ENCODE peak calls at places on chromosomes 11 and 22, in five cellular contexts. R is glutamatergic neuron, I is GM20000, H is progenitor cell of endocrine pancreas, S is tibial artery. C is an unnamed sample.
A peak's percentile ranks its signal among the peaks of the same experiment; 100 is the strongest.

GRCh38 chr22:44497218-44497903 is 672 bp downstream of the RTL6 start:
- DNase-seq in R (peak; percentile 28), I (no peak), H (no peak), S (no peak), C (no peak)

GRCh38 chr22:23204125-23204488 is 23.8 kb downstream of the BCR start:
- DNase-seq in R (no peak), I (no peak), H (no peak), S (no peak), C (no peak)

GRCh38 chr11:74449369-74449931 is 17.9 kb downstream of the KCNE3 start:
- DNase-seq in R (no peak), I (peak; percentile 68), H (no peak), S (peak; percentile 29), C (peak; percentile 40)

GRCh38 chr11:116492600-116492999 is 280.2 kb downstream of the BUD13 start:
- DNase-seq in R (no peak), I (no peak), H (no peak), S (no peak), C (no peak)

GRCh38 chr11:18650353-18650752 is 16.2 kb upstream of the SPTY2D1 start:
- DNase-seq in R (no peak), I (no peak), H (no peak), S (no peak), C (no peak)

GRCh38 chr11:102347526-102348331 is 715 bp downstream of the BIRC2 start:
- DNase-seq in R (no peak), I (peak; percentile 13), H (no peak), S (no peak), C (no peak)

GRCh38 chr11:105181100-105181499 is 41.5 kb upstream of the CARD18 start:
- DNase-seq in R (no peak), I (no peak), H (no peak), S (no peak), C (no peak)

GRCh38 chr11:47276923-47277322 is 7.0 kb downstream of the MADD start:
- DNase-seq in R (no peak), I (no peak), H (no peak), S (no peak), C (no peak)

GRCh38 chr11:83140691-83141455 is 16.1 kb upstream of the PCF11 start:
- DNase-seq in R (no peak), I (peak; percentile 39), H (no peak), S (no peak), C (no peak)

GRCh38 chr11:47033439-47033838 is 96.9 kb downstream of the CSTPP1 start:
- DNase-seq in R (no peak), I (no peak), H (no peak), S (no peak), C (no peak)

GRCh38 chr11:35418847-35419712 is at the start of gene SLC1A2:
- DNase-seq in R (peak; percentile 87), I (peak; percentile 22), H (peak; percentile 20), S (no peak), C (peak; percentile 33)

GRCh38 chr22:19143967-19144400 is 467 bp downstream of the ESS2 start:
- DNase-seq in R (no peak), I (peak; percentile 57), H (no peak), S (no peak), C (no peak)

GRCh38 chr11:70487763-70488162 is 89.4 kb downstream of the CTTN start:
- DNase-seq in R (no peak), I (no peak), H (no peak), S (no peak), C (no peak)

GRCh38 chr11:76623171-76623883 is 47.2 kb downstream of the LRRC32 start:
- DNase-seq in R (no peak), I (no peak), H (no peak), S (no peak), C (no peak)

GRCh38 chr11:29373725-29374124 is 643.1 kb downstream of the KCNA4 start:
- DNase-seq in R (no peak), I (no peak), H (no peak), S (no peak), C (no peak)

GRCh38 chr11:111406091-111406490 is 27.0 kb upstream of the POU2AF1 start:
- DNase-seq in R (no peak), I (no peak), H (no peak), S (no peak), C (no peak)

GRCh38 chr11:72160319-72160718 is 24.8 kb downstream of the FOLR3 start:
- DNase-seq in R (no peak), I (no peak), H (no peak), S (no peak), C (no peak)

GRCh38 chr11:16946477-16947282 is 67.5 kb downstream of the PLEKHA7 start:
- DNase-seq in R (no peak), I (peak; percentile 58), H (no peak), S (no peak), C (no peak)

GRCh38 chr11:13983081-13983751 is 20.7 kb downstream of the SPON1 start:
- DNase-seq in R (no peak), I (no peak), H (no peak), S (no peak), C (no peak)

GRCh38 chr11:36540998-36541397 is 26.8 kb upstream of the RAG1 start:
- DNase-seq in R (peak; percentile 34), I (peak; percentile 55), H (no peak), S (no peak), C (peak; percentile 66)

GRCh38 chr22:42332089-42332488 is 61.6 kb upstream of the TCF20 start:
- DNase-seq in R (no peak), I (no peak), H (no peak), S (no peak), C (no peak)

GRCh38 chr22:41943661-41944209 is 3.2 kb downstream of the CENPM start:
- DNase-seq in R (no peak), I (no peak), H (no peak), S (no peak), C (no peak)

GRCh38 chr22:40743740-40744139 is 64.5 kb downstream of the MCHR1 start:
- DNase-seq in R (no peak), I (no peak), H (no peak), S (no peak), C (no peak)

GRCh38 chr22:46971141-46971775 is 208.8 kb downstream of the TBC1D22A start:
- DNase-seq in R (no peak), I (no peak), H (no peak), S (no peak), C (peak; percentile 51)

GRCh38 chr22:45488764-45489370 is 13.8 kb upstream of the FBLN1 start:
- DNase-seq in R (no peak), I (no peak), H (no peak), S (no peak), C (no peak)

GRCh38 chr11:57674251-57674650 is 6.3 kb downstream of the ZDHHC5 start:
- DNase-seq in R (no peak), I (no peak), H (no peak), S (no peak), C (no peak)

GRCh38 chr11:57679396-57679795 is 11.5 kb downstream of the ZDHHC5 start:
- DNase-seq in R (no peak), I (no peak), H (no peak), S (no peak), C (no peak)

GRCh38 chr11:57681168-57681567 is 13.3 kb downstream of the ZDHHC5 start:
- DNase-seq in R (no peak), I (no peak), H (no peak), S (no peak), C (no peak)

GRCh38 chr11:57680552-57680874 is 12.6 kb downstream of the ZDHHC5 start:
- DNase-seq in R (no peak), I (no peak), H (no peak), S (no peak), C (no peak)

GRCh38 chr11:57675176-57675941 is 7.4 kb downstream of the ZDHHC5 start:
- DNase-seq in R (no peak), I (no peak), H (no peak), S (no peak), C (no peak)
- TF ChIP-seq CTCF in R (no peak), I (no peak), H (no peak), S (no peak), C (no peak)

GRCh38 chr11:121132211-121132976 is 31.4 kb downstream of the TECTA start:
- DNase-seq in R (no peak), I (no peak), H (no peak), S (no peak), C (no peak)
- TF ChIP-seq CTCF in R (no peak), I (no peak), H (no peak), S (no peak), C (no peak)

DNA sequence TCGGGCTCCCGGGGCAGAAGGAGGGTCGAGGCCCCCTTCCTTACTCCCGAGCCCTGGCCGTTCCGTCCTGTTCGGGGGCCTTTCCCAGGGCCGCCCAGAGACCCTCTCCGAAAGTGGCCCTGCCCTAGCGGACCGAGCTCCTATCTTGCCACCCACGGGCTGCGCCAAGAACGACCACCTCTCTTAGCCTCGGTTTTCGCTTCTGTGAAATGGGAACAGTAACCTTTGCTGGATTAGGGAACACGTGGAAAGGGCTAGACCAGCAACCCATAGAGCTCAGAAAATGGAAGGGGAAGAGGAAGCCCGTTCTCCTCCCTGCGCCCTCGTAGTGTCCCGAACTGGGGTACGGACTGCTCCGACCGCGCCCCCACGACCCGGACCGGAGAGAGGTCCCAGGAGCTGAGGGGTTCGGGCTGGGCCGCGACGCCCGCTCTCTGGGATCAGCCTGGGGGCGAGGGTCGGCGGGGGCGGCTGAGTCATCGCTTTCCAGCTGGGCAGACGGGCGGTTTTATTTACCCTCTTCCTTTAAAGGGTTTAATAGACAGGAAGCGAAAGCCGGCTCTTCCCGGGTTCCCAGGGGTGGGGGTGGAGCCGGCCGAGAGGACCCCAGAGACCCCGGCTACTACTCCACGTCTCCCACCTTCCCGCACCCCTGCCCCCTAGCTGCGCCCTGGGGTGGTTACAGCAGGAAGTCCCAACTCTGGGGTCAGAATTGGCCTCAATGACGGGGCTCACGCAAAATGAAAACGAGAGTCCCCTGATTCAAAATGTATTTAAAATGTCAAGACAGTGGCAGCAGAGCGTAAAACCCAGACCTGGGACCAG is 872 bp upstream of the PHLDA2 start:
- DNase-seq in R (peak; percentile 52), I (peak; percentile 86), H (no peak), S (peak; percentile 21), C (peak; percentile 38)
- TF ChIP-seq CTCF in R (peak; percentile 62), I (peak; percentile 56), H (no peak), S (peak; percentile 30), C (no peak)

DNA sequence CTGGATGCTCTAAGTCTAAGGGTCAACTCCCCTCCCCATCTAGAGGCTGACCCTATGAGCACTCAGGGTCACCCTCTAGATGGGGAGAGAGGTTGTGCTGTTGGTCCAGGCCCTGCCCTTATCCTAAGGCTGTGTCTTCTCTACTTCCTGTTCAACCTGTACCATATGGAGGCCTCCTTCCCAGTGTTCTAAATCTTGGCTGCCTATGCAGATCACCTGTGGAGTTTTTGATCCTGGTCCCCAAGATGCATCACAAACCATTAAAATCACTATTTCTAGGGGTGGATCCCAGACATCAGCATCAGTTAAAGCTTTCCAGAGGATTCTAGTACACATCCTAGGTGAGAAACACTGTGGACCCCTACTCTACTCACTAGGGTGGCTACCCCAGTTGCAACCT is 26.2 kb downstream of the LARGE1 start:
- DNase-seq in R (no peak), I (no peak), H (no peak), S (no peak), C (no peak)
- TF ChIP-seq CTCF in R (no peak), I (no peak), H (no peak), S (no peak), C (no peak)

GRCh38 chr22:32127904-32128303 is 31.2 kb downstream of the C22orf42 start:
- DNase-seq in R (no peak), I (no peak), H (no peak), S (no peak), C (peak; percentile 22)
- TF ChIP-seq CTCF in R (no peak), I (no peak), H (peak; percentile 21), S (no peak), C (peak; percentile 52)